ENCODE peak calls at places on chromosomes 2 and 18, in nine cellular contexts. L is ovary, H is HCT116, O is uterus, E is transverse colon, Y is endothelial cell of umbilical vein, T is IMR-90, M is heart left ventricle, C is spleen. R is an unnamed sample.

GRCh38 chr2:189763908-189764661 is 1.5 kb upstream of the OSGEPL1 start:
- DNase-seq in L (no peak), H (no peak), O (no peak), E (no peak), Y (no peak), T (peak; percentile 46), M (no peak), C (no peak), R (no peak)

GRCh38 chr18:77062518-77063003 is 70.0 kb downstream of the MBP start:
- DNase-seq in L (no peak), H (no peak), O (no peak), E (no peak), Y (no peak), T (peak; percentile 48), M (no peak), C (no peak), R (no peak)

GRCh38 chr18:51135795-51136194 is 61.7 kb downstream of the MEX3C start:
- DNase-seq in L (no peak), H (peak; percentile 13), O (no peak), E (no peak), Y (no peak), T (no peak), M (no peak), C (no peak), R (no peak)

GRCh38 chr18:21100678-21101077 is 10.9 kb downstream of the ROCK1 start:
- DNase-seq in L (no peak), H (no peak), O (no peak), E (no peak), Y (no peak), T (no peak), M (no peak), C (no peak), R (no peak)

GRCh38 chr2:27627963-27628766 is 647 bp downstream of the CCDC121 start:
- DNase-seq in L (no peak), H (peak; percentile 18), O (no peak), E (no peak), Y (peak; percentile 60), T (peak; percentile 96), M (no peak), C (no peak), R (peak; percentile 17)

GRCh38 chr2:210072922-210073509 is 70.6 kb downstream of the RPE start:
- DNase-seq in L (no peak), H (peak; percentile 35), O (no peak), E (no peak), Y (peak; percentile 78), T (peak; percentile 60), M (no peak), C (no peak), R (no peak)

GRCh38 chr2:70767094-70767698 is 804 bp downstream of the ADD2 start:
- DNase-seq in L (no peak), H (no peak), O (no peak), E (no peak), Y (no peak), T (no peak), M (no peak), C (peak; percentile 80), R (no peak)

GRCh38 chr2:164910091-164910899 is 45.0 kb downstream of the SLC38A11 start:
- DNase-seq in L (no peak), H (no peak), O (no peak), E (peak; percentile 46), Y (peak; percentile 88), T (peak; percentile 77), M (no peak), C (no peak), R (peak; percentile 77)

GRCh38 chr18:26621161-26622026 is 73.0 kb upstream of the KCTD1 start:
- DNase-seq in L (no peak), H (peak; percentile 23), O (no peak), E (peak; percentile 45), Y (peak; percentile 15), T (no peak), M (no peak), C (no peak), R (peak; percentile 39)

GRCh38 chr2:64636105-64636873 is 17.4 kb downstream of the SERTAD2 start:
- DNase-seq in L (no peak), H (no peak), O (no peak), E (no peak), Y (no peak), T (no peak), M (no peak), C (peak; percentile 86), R (no peak)

GRCh38 chr2:64228126-64228678 is 84.0 kb upstream of the PELI1 start:
- DNase-seq in L (peak; percentile 69), H (peak; percentile 15), O (peak; percentile 78), E (peak; percentile 85), Y (peak; percentile 84), T (peak; percentile 53), M (peak; percentile 87), C (peak; percentile 97), R (peak; percentile 77)

GRCh38 chr2:1234731-1235308 is 178.4 kb upstream of the TPO start:
- DNase-seq in L (no peak), H (no peak), O (no peak), E (no peak), Y (no peak), T (peak; percentile 6), M (no peak), C (no peak), R (no peak)

GRCh38 chr2:161488879-161489278 is 72.8 kb downstream of the TBR1 start:
- DNase-seq in L (no peak), H (no peak), O (no peak), E (no peak), Y (no peak), T (no peak), M (no peak), C (no peak), R (no peak)

GRCh38 chr18:55779461-55779710 is 191.4 kb upstream of the TCF4 start:
- DNase-seq in L (no peak), H (no peak), O (no peak), E (no peak), Y (no peak), T (no peak), M (peak; percentile 36), C (peak; percentile 72), R (no peak)

GRCh38 chr18:62757399-62758010 is 42.2 kb downstream of the PHLPP1 start:
- DNase-seq in L (no peak), H (no peak), O (no peak), E (no peak), Y (no peak), T (no peak), M (no peak), C (no peak), R (peak; percentile 56)

GRCh38 chr18:25247725-25248124 is 104.2 kb downstream of the ZNF521 start:
- DNase-seq in L (no peak), H (no peak), O (no peak), E (no peak), Y (peak; percentile 59), T (peak; percentile 77), M (no peak), C (no peak), R (no peak)

GRCh38 chr18:8797206-8797605 is 91.8 kb downstream of the MTCL1 start:
- DNase-seq in L (no peak), H (no peak), O (no peak), E (peak; percentile 34), Y (peak; percentile 56), T (peak; percentile 70), M (no peak), C (no peak), R (peak; percentile 33)
- H3K4me1 ChIP-seq in L (peaks cover 2% of the 10 kb centered on the region), H (peaks cover 75% of the 10 kb centered on the region), O (no peaks in the 10 kb centered on the region), E (peaks cover 18% of the 10 kb centered on the region), Y (peaks cover 65% of the 10 kb centered on the region), T (peaks cover 53% of the 10 kb centered on the region), M (no peaks in the 10 kb centered on the region), C (no peaks in the 10 kb centered on the region), R (peaks cover 55% of the 10 kb centered on the region)

GRCh38 chr2:223737207-223737606 is 100.2 kb downstream of the AP1S3 start:
- DNase-seq in L (no peak), H (no peak), O (no peak), E (no peak), Y (no peak), T (no peak), M (no peak), C (no peak), R (no peak)
- TF ChIP-seq POLR2A in L (no peak), H (no peak), O (no peak), E (no peak), Y (no peak), T (no peak), M (no peak), C (no peak), R (no peak)

GRCh38 chr2:179558010-179558911 is 293.6 kb upstream of the SESTD1 start:
- DNase-seq in L (no peak), H (no peak), O (no peak), E (no peak), Y (no peak), T (no peak), M (no peak), C (no peak), R (peak; percentile 15)

GRCh38 chr2:179560257-179560735 is 295.7 kb upstream of the SESTD1 start:
- DNase-seq in L (no peak), H (no peak), O (no peak), E (no peak), Y (no peak), T (no peak), M (no peak), C (no peak), R (no peak)

GRCh38 chr2:179561702-179562101 is 297.1 kb upstream of the SESTD1 start:
- DNase-seq in L (no peak), H (no peak), O (no peak), E (no peak), Y (no peak), T (no peak), M (no peak), C (no peak), R (no peak)

GRCh38 chr2:179559108-179559806 is 294.6 kb upstream of the SESTD1 start:
- DNase-seq in L (no peak), H (no peak), O (no peak), E (no peak), Y (no peak), T (no peak), M (no peak), C (no peak), R (no peak)

DNA sequence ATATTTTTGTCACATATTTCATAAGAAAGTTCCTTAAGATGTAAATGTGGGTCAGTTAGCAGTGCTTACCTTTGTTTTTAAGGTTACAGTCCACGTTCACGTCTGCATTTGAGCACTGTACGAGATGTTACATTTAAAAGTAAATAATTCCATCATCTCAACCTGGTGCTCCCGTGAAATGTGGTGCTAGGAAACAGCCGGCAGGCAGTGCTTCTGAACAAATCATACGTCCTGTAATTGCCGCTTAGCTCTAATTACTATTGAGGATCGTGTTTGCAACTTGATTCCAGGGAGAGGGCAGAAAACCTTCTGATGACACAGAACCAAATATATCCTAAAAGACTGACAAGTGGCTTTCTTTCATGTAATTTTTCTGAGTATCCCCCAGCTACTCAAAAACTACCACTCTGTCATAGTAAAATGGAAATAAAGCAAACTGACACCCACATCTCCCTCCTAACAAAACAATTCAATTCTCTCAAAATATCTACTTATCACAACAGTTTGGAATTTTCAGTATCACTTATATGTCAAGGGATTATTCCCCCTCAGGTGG is 297.8 kb upstream of the SESTD1 start:
- DNase-seq in L (no peak), H (no peak), O (no peak), E (no peak), Y (no peak), T (no peak), M (no peak), C (no peak), R (peak; percentile 16)
- H3K4me3 ChIP-seq in L (no peak overlapping the region), H (no peak overlapping the region), O (no peak overlapping the region), E (no peak overlapping the region), Y (no peak overlapping the region), T (no peak overlapping the region), M (no peak overlapping the region), C (no peak overlapping the region), R (no peak overlapping the region)

DNA sequence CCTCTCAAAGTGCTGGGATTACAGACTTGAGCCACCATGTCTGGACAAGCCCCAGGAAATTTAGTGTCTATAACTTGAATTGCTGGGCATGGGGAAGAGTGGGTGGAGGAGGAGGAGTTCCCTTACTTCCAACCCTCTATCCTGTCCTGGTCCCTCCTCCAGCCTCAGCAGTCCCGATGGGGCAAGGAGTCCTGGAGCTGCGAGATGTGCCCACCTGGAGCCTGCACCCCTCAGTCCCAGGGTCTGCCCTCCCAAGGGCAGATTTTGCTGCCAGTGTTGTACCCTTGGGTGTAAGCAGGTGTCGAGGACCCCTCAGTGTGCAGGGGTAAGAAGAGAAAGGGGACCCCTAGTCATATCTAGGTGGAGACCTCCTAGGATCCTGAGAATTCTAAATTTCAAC is 2.8 kb downstream of the VAMP8 start:
- DNase-seq in L (no peak), H (no peak), O (no peak), E (no peak), Y (no peak), T (no peak), M (no peak), C (peak; percentile 44), R (no peak)
- H3K4me1 ChIP-seq in L (peaks cover 2% of the 10 kb centered on the region), H (peaks cover 26% of the 10 kb centered on the region), O (no peaks in the 10 kb centered on the region), E (peaks cover 18% of the 10 kb centered on the region), Y (peaks cover 31% of the 10 kb centered on the region), T (peaks cover 29% of the 10 kb centered on the region), M (no peaks in the 10 kb centered on the region), C (peaks cover 84% of the 10 kb centered on the region), R (peaks cover 47% of the 10 kb centered on the region)

R was measured in body of pancreas.